ENCODE peak calls at places on chromosomes 4 and X, in four cellular contexts. R, C, N and H are unnamed samples.

GRCh38 chr4:74621616-74622015 is 172.7 kb downstream of the BTC start:
- DNase-seq in R (no peak), C (no peak), N (no peak), H (no peak)

GRCh38 chr4:156606444-156607197 is 365.0 kb downstream of the PDGFC start:
- DNase-seq in R (no peak), C (no peak), N (peak), H (no peak)

GRCh38 chr4:88609387-88609786 is 17.1 kb downstream of the HERC3 start:
- DNase-seq in R (no peak), C (no peak), N (no peak), H (no peak)

GRCh38 chr4:109721033-109721432 is 8.8 kb downstream of the PLA2G12A start:
- DNase-seq in R (no peak), C (no peak), N (peak), H (no peak)

GRCh38 chr4:146927710-146928109 is 18.0 kb downstream of the TTC29 start:
- DNase-seq in R (no peak), C (no peak), N (no peak), H (no peak)

GRCh38 chr4:177393236-177393635 is 49.0 kb downstream of the AGA start:
- DNase-seq in R (no peak), C (no peak), N (no peak), H (no peak)

GRCh38 chr4:150582881-150583286 is 933 bp downstream of the MAB21L2 start:
- DNase-seq in R (peak), C (no peak), N (peak), H (no peak)

GRCh38 chr4:97987019-97987648 is 156.1 kb downstream of the STPG2 start:
- DNase-seq in R (no peak), C (no peak), N (no peak), H (no peak)

GRCh38 chr4:3342182-3342854 is 49.5 kb downstream of the RGS12 start:
- DNase-seq in R (no peak), C (no peak), N (peak), H (no peak)

GRCh38 chr4:24067781-24068193 is 177.9 kb upstream of the PPARGC1A start:
- DNase-seq in R (no peak), C (peak), N (peak), H (no peak)

GRCh38 chr4:41209187-41209586 is 5.2 kb downstream of the APBB2 start:
- DNase-seq in R (peak), C (peak), N (no peak), H (no peak)

GRCh38 chr4:41205130-41205529 is 9.2 kb downstream of the APBB2 start:
- DNase-seq in R (no peak), C (no peak), N (no peak), H (no peak)

GRCh38 chr4:41205854-41206460 is 8.4 kb downstream of the APBB2 start:
- DNase-seq in R (no peak), C (no peak), N (peak), H (no peak)

GRCh38 chr4:41209901-41210300 is 4.4 kb downstream of the APBB2 start:
- DNase-seq in R (peak), C (no peak), N (no peak), H (no peak)

DNA sequence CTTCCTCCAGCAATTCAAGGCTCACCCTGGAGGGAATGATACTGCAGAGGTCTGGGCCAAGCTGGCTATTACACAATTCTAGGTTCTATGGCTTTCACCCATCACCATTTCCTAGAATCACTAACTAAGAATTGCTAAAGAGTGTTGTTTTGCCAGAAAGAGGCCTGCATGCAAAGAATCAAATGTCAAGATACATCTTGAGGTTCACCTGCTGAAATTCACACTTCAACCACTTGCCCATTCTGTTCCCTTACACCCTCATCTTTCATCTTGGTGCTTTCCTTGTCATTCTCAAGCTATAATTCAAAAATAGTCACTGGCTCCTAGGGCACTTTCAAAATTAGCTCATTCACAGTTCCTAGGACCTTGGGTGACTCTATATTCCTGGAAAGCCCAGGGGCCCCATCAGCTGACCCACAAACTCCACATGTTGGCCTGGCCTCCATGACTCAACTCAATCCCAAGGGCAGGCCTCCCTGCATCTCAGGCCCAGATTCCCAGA is 7.0 kb downstream of the APBB2 start:
- DNase-seq in R (no peak), C (no peak), N (no peak), H (no peak)
- TF ChIP-seq POLR2A in R (no peak), C (no peak), N (no peak), H (no peak)

DNA sequence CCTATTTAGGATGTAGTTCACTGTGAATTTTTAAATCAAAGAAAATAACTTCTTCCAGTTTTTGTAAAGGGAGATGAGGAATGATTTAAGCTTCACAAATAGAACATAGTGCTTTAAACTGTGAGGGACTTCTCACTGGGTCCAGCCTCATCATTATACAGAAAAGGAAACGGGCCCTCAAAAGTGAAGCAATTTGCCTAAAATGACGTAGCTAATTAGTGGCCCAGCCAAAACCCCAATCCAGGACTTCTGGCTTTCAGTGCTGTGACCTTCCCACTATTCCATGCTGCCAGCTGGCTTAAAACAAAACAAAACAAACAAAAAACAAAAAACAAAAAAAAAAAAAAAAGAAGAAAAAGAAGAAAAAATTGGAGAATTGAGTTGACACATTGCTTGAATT is 45.0 kb upstream of the STOX2 start:
- DNase-seq in R (no peak), C (no peak), N (no peak), H (no peak)
- TF ChIP-seq POLR2A in R (no peak), C (no peak), N (no peak), H (no peak)

GRCh38 chr4:67575232-67575888 is 16.8 kb downstream of the STAP1 start:
- DNase-seq in R (no peak), C (peak), N (no peak), H (no peak)
- TF ChIP-seq POLR2A in R (no peak), C (no peak), N (no peak), H (no peak)

GRCh38 chrX:104151037-104151436 is 5.8 kb downstream of the SLC25A53 start:
- DNase-seq in R (no peak), C (no peak), N (no peak), H (no peak)
- TF ChIP-seq POLR2A in R (no peak), C (no peak), N (no peak), H (no peak)

GRCh38 chr4:6472008-6472386 is 417 bp downstream of the PPP2R2C start:
- DNase-seq in R (no peak), C (no peak), N (no peak), H (peak)
- TF ChIP-seq POLR2A in R (no peak), C (no peak), N (no peak), H (no peak)